ENCODE peak calls at places on chromosomes 4 and X, in eight cellular contexts. J is stimulated activated naive CD8-positive, alpha-beta T cell treated with anti-CD3 and anti-CD28 coated beads, Interleukin-15, Interleukin-2, amounts not matched to agents 100 U/mL and 50 U/mL, for 24 hours; X is A549; D is Right ventricle myocardium inferior; U is upper lobe of right lung; C is naive thymus-derived CD4-positive, alpha-beta T cell; N is right cardiac atrium; W is activated CD8-positive, alpha-beta T cell treated with anti-CD3 and anti-CD28 coated beads for 36 hours. I is an unnamed sample.

GRCh38 chrX:77742788-77743476 is 43.1 kb downstream of the ATRX start:
- ATAC-seq in J (no peak), X (peak), D (peak), U (peak), C (no peak), N (peak), W (no peak), I (no peak)

GRCh38 chrX:39367429-39367828 is 566.2 kb downstream of the MID1IP1 start:
- ATAC-seq in J (no peak), X (no peak), D (no peak), U (no peak), C (no peak), N (no peak), W (no peak), I (no peak)

GRCh38 chr4:154471924-154472323 is 19.7 kb downstream of the DCHS2 start:
- ATAC-seq in J (no peak), X (no peak), D (no peak), U (no peak), C (no peak), N (no peak), W (no peak), I (no peak)

GRCh38 chr4:105025263-105026017 is 121.2 kb upstream of the TET2 start:
- ATAC-seq in J (no peak), X (no peak), D (no peak), U (no peak), C (peak), N (no peak), W (no peak), I (no peak)

GRCh38 chrX:108032944-108033343 is 11.9 kb upstream of the VSIG1 start:
- ATAC-seq in J (no peak), X (no peak), D (no peak), U (no peak), C (no peak), N (no peak), W (no peak), I (no peak)

GRCh38 chrX:136542281-136542680 is 10.3 kb downstream of the VGLL1 start:
- ATAC-seq in J (no peak), X (no peak), D (no peak), U (no peak), C (peak), N (no peak), W (no peak), I (no peak)

GRCh38 chr4:170391066-170391754 is 301.5 kb upstream of the AADAT start:
- ATAC-seq in J (no peak), X (no peak), D (no peak), U (no peak), C (no peak), N (no peak), W (no peak), I (no peak)

GRCh38 chr4:33162122-33162521 is 2442.0 kb downstream of the PCDH7 start:
- ATAC-seq in J (no peak), X (no peak), D (no peak), U (no peak), C (no peak), N (no peak), W (no peak), I (no peak)

GRCh38 chrX:111511477-111511876 is at the start of gene SERTM2:
- ATAC-seq in J (no peak), X (no peak), D (no peak), U (no peak), C (peak), N (no peak), W (no peak), I (no peak)

GRCh38 chrX:133380882-133381619 is 34.2 kb downstream of the GPC4 start:
- ATAC-seq in J (no peak), X (no peak), D (no peak), U (no peak), C (no peak), N (no peak), W (no peak), I (no peak)

GRCh38 chr4:12172198-12172970 is 743.7 kb upstream of the HS3ST1 start:
- ATAC-seq in J (no peak), X (no peak), D (peak), U (no peak), C (no peak), N (peak), W (no peak), I (no peak)

GRCh38 chrX:101091817-101092216 is 6.2 kb upstream of the CENPI start:
- ATAC-seq in J (no peak), X (no peak), D (no peak), U (no peak), C (no peak), N (no peak), W (no peak), I (no peak)

GRCh38 chrX:46574941-46575381 is 1.4 kb downstream of the CHST7 start:
- ATAC-seq in J (no peak), X (no peak), D (peak), U (peak), C (peak), N (no peak), W (no peak), I (peak)

GRCh38 chr4:151029537-151029936 is 14.5 kb upstream of the LRBA start:
- ATAC-seq in J (peak), X (no peak), D (no peak), U (no peak), C (no peak), N (no peak), W (peak), I (peak)

GRCh38 chr4:142940614-142941013 is 94.5 kb upstream of the INPP4B start:
- ATAC-seq in J (no peak), X (no peak), D (no peak), U (no peak), C (no peak), N (no peak), W (no peak), I (no peak)

GRCh38 chr4:150236626-150237025 is 158.4 kb downstream of the DCLK2 start:
- ATAC-seq in J (no peak), X (peak), D (no peak), U (no peak), C (no peak), N (no peak), W (no peak), I (no peak)

GRCh38 chr4:5474756-5475155 is 233.6 kb downstream of the EVC2 start:
- ATAC-seq in J (no peak), X (no peak), D (no peak), U (no peak), C (no peak), N (no peak), W (no peak), I (no peak)

GRCh38 chr4:1599491-1600210 is 84.5 kb downstream of the FAM53A start:
- ATAC-seq in J (no peak), X (no peak), D (no peak), U (no peak), C (no peak), N (no peak), W (peak), I (no peak)

GRCh38 chr4:132383571-132384199 is 765.4 kb upstream of the PCDH10 start:
- ATAC-seq in J (no peak), X (no peak), D (no peak), U (no peak), C (no peak), N (no peak), W (no peak), I (no peak)

GRCh38 chrX:41538707-41539106 is 91.6 kb downstream of the NYX start:
- ATAC-seq in J (no peak), X (no peak), D (no peak), U (peak), C (no peak), N (no peak), W (no peak), I (no peak)

GRCh38 chr4:25065901-25066610 is 35.3 kb upstream of the LGI2 start:
- ATAC-seq in J (no peak), X (no peak), D (peak), U (no peak), C (no peak), N (no peak), W (no peak), I (no peak)

GRCh38 chrX:129534816-129535578 is 5.1 kb upstream of the OCRL start:
- ATAC-seq in J (no peak), X (no peak), D (no peak), U (no peak), C (no peak), N (no peak), W (no peak), I (no peak)

GRCh38 chrX:51155157-51155556 is 177.5 kb upstream of the NUDT10 start:
- ATAC-seq in J (peak), X (no peak), D (no peak), U (no peak), C (no peak), N (no peak), W (peak), I (peak)